ENCODE peak calls at places on chromosomes 6 and 20, in five cellular contexts. L, W, E, S and G are unnamed samples.

GRCh38 chr20:20518263-20518662 is 150.4 kb downstream of the INSM1 start:
- DNase-seq in L (no peak), W (no peak), E (no peak), S (no peak), G (no peak)

GRCh38 chr6:144362042-144363018 is 77.2 kb downstream of the UTRN start:
- DNase-seq in L (no peak), W (no peak), E (peak), S (no peak), G (no peak)

GRCh38 chr6:3724451-3725144 is 26.9 kb downstream of the PXDC1 start:
- DNase-seq in L (no peak), W (no peak), E (no peak), S (no peak), G (peak)

GRCh38 chr6:110664933-110665332 is 150.3 kb downstream of the CDK19 start:
- DNase-seq in L (no peak), W (no peak), E (peak), S (no peak), G (peak)

GRCh38 chr6:110255356-110255755 is 75.1 kb downstream of the CDC40 start:
- DNase-seq in L (peak), W (no peak), E (peak), S (peak), G (peak)

GRCh38 chr6:38012573-38012972 is 193.0 kb downstream of the ZFAND3 start:
- DNase-seq in L (no peak), W (peak), E (peak), S (peak), G (peak)

GRCh38 chr6:105459049-105459448 is 56.2 kb upstream of the PREP start:
- DNase-seq in L (no peak), W (no peak), E (no peak), S (peak), G (peak)

GRCh38 chr6:35079311-35080000 is 61.7 kb downstream of the TCP11 start:
- DNase-seq in L (no peak), W (no peak), E (no peak), S (no peak), G (no peak)

GRCh38 chr6:157514659-157515496 is 133.9 kb downstream of the ZDHHC14 start:
- DNase-seq in L (no peak), W (no peak), E (peak), S (peak), G (peak)

GRCh38 chr20:60484316-60484715 is 526.1 kb downstream of the CDH26 start:
- DNase-seq in L (no peak), W (no peak), E (no peak), S (no peak), G (no peak)

GRCh38 chr6:159463440-159463839 is 229.6 kb downstream of the SOD2 start:
- DNase-seq in L (no peak), W (no peak), E (peak), S (peak), G (peak)

GRCh38 chr6:89649682-89650081 is 11.1 kb upstream of the LYRM2 start:
- DNase-seq in L (no peak), W (no peak), E (no peak), S (no peak), G (no peak)

GRCh38 chr20:13009682-13010406 is 1.1 kb downstream of the SPTLC3 start:
- DNase-seq in L (peak), W (peak), E (peak), S (peak), G (peak)

GRCh38 chr6:143233563-143234285 is 173.0 kb downstream of the AIG1 start:
- DNase-seq in L (no peak), W (no peak), E (no peak), S (no peak), G (no peak)

GRCh38 chr6:119830494-119831295 is 481.1 kb upstream of the MAN1A1 start:
- DNase-seq in L (no peak), W (no peak), E (no peak), S (peak), G (no peak)

GRCh38 chr6:150207931-150208570 is 65.2 kb downstream of the PPP1R14C start:
- DNase-seq in L (no peak), W (no peak), E (no peak), S (peak), G (no peak)

GRCh38 chr6:28965706-28966105 is 39.4 kb downstream of the ZNF311 start:
- DNase-seq in L (no peak), W (no peak), E (no peak), S (no peak), G (no peak)

GRCh38 chr6:133951881-133952814 is 876 bp upstream of the TBPL1 start:
- DNase-seq in L (no peak), W (peak), E (peak), S (peak), G (peak)

GRCh38 chr6:1746919-1747460 is 137.3 kb downstream of the FOXC1 start:
- DNase-seq in L (no peak), W (no peak), E (no peak), S (no peak), G (no peak)

GRCh38 chr6:111779031-111779430 is 94.2 kb downstream of the FYN start:
- DNase-seq in L (no peak), W (no peak), E (no peak), S (no peak), G (no peak)

GRCh38 chr20:62039738-62040137 is 25.9 kb downstream of the TAF4 start:
- DNase-seq in L (no peak), W (no peak), E (no peak), S (no peak), G (no peak)

GRCh38 chr6:3913077-3913957 is 64.1 kb downstream of the FAM50B start:
- DNase-seq in L (peak), W (peak), E (peak), S (peak), G (peak)

GRCh38 chr6:169141706-169142705 is 111.6 kb downstream of the THBS2 start:
- DNase-seq in L (no peak), W (no peak), E (peak), S (no peak), G (peak)

GRCh38 chr6:62129127-62129526 is 156.9 kb downstream of the KHDRBS2 start:
- DNase-seq in L (no peak), W (no peak), E (no peak), S (no peak), G (no peak)

GRCh38 chr6:159256128-159256527 is 86.9 kb downstream of the FNDC1 start:
- DNase-seq in L (no peak), W (no peak), E (no peak), S (no peak), G (no peak)

GRCh38 chr6:75922226-75922625 is 150.2 kb downstream of the IMPG1 start:
- DNase-seq in L (peak), W (no peak), E (no peak), S (peak), G (peak)

GRCh38 chr20:45502561-45502960 is 12.9 kb downstream of the SPINT3 start:
- DNase-seq in L (no peak), W (no peak), E (no peak), S (no peak), G (no peak)

GRCh38 chr20:47438464-47439381 is 63.0 kb upstream of the NCOA3 start:
- DNase-seq in L (no peak), W (no peak), E (no peak), S (peak), G (no peak)

DNA sequence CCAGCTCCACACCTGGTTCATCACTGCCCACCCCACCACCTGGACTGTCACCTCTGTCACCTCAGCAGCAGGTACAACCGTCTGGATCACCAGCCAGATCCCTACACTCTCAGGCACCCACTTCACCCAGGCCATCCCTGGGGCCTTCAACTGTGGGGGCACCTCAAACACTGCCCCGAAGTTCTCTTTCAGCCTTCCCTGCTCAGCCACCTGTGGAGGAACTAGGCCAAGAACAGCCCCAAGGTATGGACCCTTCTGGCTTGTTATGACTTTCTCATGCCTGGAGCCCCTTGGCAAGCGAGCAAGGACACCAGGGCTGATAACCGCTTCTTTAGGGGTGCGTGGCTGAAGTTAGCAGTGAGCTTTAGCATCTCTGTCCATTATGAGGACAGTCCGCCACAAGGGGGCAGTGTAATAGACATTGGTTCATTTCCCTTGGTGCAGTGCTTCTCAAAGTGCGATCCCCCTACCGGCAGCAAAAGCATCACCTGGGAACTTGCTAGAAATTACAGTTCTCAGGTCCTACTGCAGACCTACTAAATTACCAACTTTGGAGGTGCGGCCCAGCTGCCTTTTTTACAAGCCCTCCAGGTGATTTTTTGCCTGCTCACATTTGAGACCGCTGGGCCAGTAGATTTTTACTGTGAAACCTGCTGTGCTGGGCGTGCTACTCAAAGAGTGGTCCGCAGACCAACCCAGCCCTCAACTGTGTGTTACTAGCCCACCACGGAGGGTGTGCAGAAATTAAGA is 32.5 kb downstream of the PNPLA1 start:
- DNase-seq in L (peak), W (peak), E (peak), S (peak), G (peak)
- TF ChIP-seq CTCF in L (peak), W (peak), E (peak), S (peak), G (peak)

GRCh38 chr6:153084393-153084792 is 46.7 kb downstream of the RGS17 start:
- DNase-seq in L (no peak), W (peak), E (peak), S (peak), G (peak)
- H3K4me3 ChIP-seq in L (no peak), W (no peak), E (no peak), S (no peak), G (no peak)

GRCh38 chr6:13428528-13429405 is 58.6 kb downstream of the GFOD1 start:
- DNase-seq in L (no peak), W (no peak), E (no peak), S (no peak), G (no peak)
- TF ChIP-seq CTCF in L (no peak), W (no peak), E (no peak), S (no peak), G (no peak)

GRCh38 chr6:40804905-40805304 is 217.7 kb upstream of the LRFN2 start:
- DNase-seq in L (no peak), W (no peak), E (no peak), S (no peak), G (no peak)
- H3K4me3 ChIP-seq in L (no peak), W (no peak), E (no peak), S (no peak), G (no peak)

DNA sequence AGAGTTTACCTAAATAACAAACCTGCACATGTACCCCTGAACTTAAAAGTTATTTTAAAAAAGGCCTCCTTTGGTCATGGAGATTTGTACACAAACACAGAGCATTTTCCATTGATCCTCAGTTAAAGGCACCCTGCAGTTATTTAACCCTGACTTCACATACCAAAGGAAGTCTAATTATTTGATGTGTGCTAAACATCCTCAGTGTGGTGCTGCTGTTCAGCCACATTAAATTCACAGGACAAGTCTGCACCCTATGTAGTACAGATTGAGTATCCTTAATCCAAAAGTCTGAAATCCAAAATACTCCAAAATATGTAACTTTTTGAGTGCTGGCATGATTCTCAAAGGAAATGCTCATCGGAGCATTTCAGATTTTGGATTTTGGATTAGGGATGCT is 21.4 kb downstream of the KCNQ5 start:
- DNase-seq in L (no peak), W (no peak), E (no peak), S (no peak), G (no peak)
- TF ChIP-seq CTCF in L (no peak), W (no peak), E (peak), S (no peak), G (no peak)

GRCh38 chr6:32857156-32857891 is 3.3 kb downstream of the PSMB9 start:
- DNase-seq in L (no peak), W (no peak), E (no peak), S (no peak), G (no peak)

GRCh38 chr6:32854376-32855178 is 585 bp downstream of the PSMB9 start:
- DNase-seq in L (no peak), W (no peak), E (peak), S (no peak), G (peak)

GRCh38 chr6:32858194-32858593 is 4.2 kb downstream of the PSMB9 start:
- DNase-seq in L (no peak), W (no peak), E (no peak), S (no peak), G (no peak)

GRCh38 chr6:32853541-32854375 is at the start of the genes PSMB9 and TAP1:
- DNase-seq in L (peak), W (peak), E (peak), S (peak), G (peak)

DNA sequence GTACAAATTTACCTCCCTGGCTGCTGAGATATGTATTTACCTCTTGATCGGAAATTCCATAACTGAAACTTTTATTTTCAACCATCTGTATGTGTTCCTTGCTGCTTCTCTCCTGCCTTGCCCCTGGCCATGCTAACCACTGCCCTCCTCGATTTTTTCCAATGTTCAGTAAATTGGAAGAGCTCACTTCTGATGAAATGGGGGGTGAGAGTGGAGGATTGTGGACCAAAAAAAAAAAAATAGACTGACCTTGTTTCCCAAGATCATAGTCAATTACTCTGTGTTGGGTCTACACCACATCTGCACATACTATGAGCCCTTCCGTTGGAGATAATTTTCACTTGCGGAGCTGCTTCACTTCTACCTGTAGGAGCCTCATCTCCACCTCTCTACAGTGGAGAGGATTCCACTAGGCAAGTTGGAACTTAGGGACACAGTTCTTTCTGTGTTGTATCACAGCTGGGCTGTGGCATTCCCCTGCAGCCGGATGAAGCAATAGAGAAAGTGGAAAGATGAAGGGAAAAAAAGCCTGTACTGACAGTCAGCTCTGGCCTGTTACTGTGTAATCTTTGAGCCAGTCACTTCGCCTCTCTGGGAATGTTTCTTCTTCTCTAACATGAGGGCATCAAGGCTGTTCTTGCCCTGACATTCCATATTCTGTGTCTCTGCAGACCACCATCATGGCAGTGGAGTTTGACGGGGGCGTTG is 1.6 kb downstream of the PSMB9 start:
- DNase-seq in L (no peak), W (no peak), E (no peak), S (no peak), G (no peak)
- H3K4me3 ChIP-seq in L (no peak), W (no peak), E (no peak), S (no peak), G (no peak)